ENCODE peak calls at places on chromosome 2, in eight cellular contexts. K is AG04450, Y is epithelial cell of esophagus, V is B cell, O is mammary epithelial cell, B is AG04449, D is type B pancreatic cell, G is osteocyte. U is an unnamed sample.

GRCh38 chr2:67046568-67046967 is 350.6 kb upstream of the ETAA1 start:
- DNase-seq in K (no peak), Y (peak; percentile 21), V (no peak), O (peak; percentile 14), B (no peak), D (no peak), G (no peak), U (no peak)

GRCh38 chr2:47631840-47632398 is 151.0 kb upstream of the MSH6 start:
- DNase-seq in K (no peak), Y (peak; percentile 89), V (no peak), O (peak; percentile 71), B (peak; percentile 26), D (no peak), G (no peak), U (peak; percentile 81)

GRCh38 chr2:218658671-218659257 is 659 bp downstream of the ZNF142 start:
- DNase-seq in K (no peak), Y (peak; percentile 76), V (peak; percentile 50), O (peak; percentile 66), B (no peak), D (no peak), G (no peak), U (peak; percentile 75)

GRCh38 chr2:172427990-172428840 is 829 bp downstream of the ITGA6 start:
- DNase-seq in K (no peak), Y (no peak), V (peak; percentile 28), O (peak; percentile 66), B (no peak), D (peak; percentile 70), G (no peak), U (peak; percentile 50)

GRCh38 chr2:40147360-40147759 is 304.5 kb downstream of the SLC8A1 start:
- DNase-seq in K (no peak), Y (no peak), V (no peak), O (no peak), B (no peak), D (no peak), G (no peak), U (no peak)

GRCh38 chr2:188527701-188528100 is 236.0 kb downstream of the GULP1 start:
- DNase-seq in K (no peak), Y (no peak), V (no peak), O (no peak), B (no peak), D (no peak), G (no peak), U (no peak)

GRCh38 chr2:231449503-231450054 is 14.7 kb downstream of the NCL start:
- DNase-seq in K (no peak), Y (no peak), V (no peak), O (no peak), B (no peak), D (no peak), G (no peak), U (no peak)

GRCh38 chr2:8426577-8426976 is 255.3 kb upstream of the ID2 start:
- DNase-seq in K (no peak), Y (no peak), V (no peak), O (no peak), B (no peak), D (no peak), G (no peak), U (no peak)

GRCh38 chr2:151826737-151827157 is 1.5 kb downstream of the ARL5A start:
- DNase-seq in K (no peak), Y (peak; percentile 34), V (peak; percentile 24), O (no peak), B (no peak), D (no peak), G (no peak), U (peak; percentile 10)

GRCh38 chr2:33215299-33215698 is 261.1 kb upstream of the RASGRP3 start:
- DNase-seq in K (peak; percentile 78), Y (peak; percentile 81), V (no peak), O (peak; percentile 87), B (peak; percentile 94), D (no peak), G (no peak), U (peak; percentile 83)

GRCh38 chr2:18445412-18446320 is 114.8 kb downstream of the RDH14 start:
- DNase-seq in K (no peak), Y (no peak), V (no peak), O (no peak), B (no peak), D (no peak), G (no peak), U (peak; percentile 1)

GRCh38 chr2:177302552-177302951 is 38.0 kb upstream of the NFE2L2 start:
- DNase-seq in K (no peak), Y (no peak), V (no peak), O (no peak), B (no peak), D (no peak), G (no peak), U (no peak)

GRCh38 chr2:78839259-78839658 is 186.2 kb upstream of the REG3G start:
- DNase-seq in K (no peak), Y (no peak), V (no peak), O (no peak), B (no peak), D (no peak), G (no peak), U (no peak)

GRCh38 chr2:85273732-85274731 is 53.8 kb downstream of the TGOLN2 start:
- DNase-seq in K (peak; percentile 84), Y (peak; percentile 98), V (no peak), O (peak; percentile 96), B (no peak), D (no peak), G (no peak), U (peak; percentile 94)

GRCh38 chr2:86703704-86704370 is 16.3 kb upstream of the RMND5A start:
- DNase-seq in K (no peak), Y (peak; percentile 96), V (no peak), O (peak; percentile 86), B (peak; percentile 14), D (no peak), G (no peak), U (peak; percentile 89)

GRCh38 chr2:83365476-83365875 is 1093.6 kb downstream of the SUCLG1 start:
- DNase-seq in K (no peak), Y (no peak), V (no peak), O (no peak), B (no peak), D (no peak), G (no peak), U (no peak)

GRCh38 chr2:207227062-207227748 is 61.5 kb upstream of the KLF7 start:
- DNase-seq in K (no peak), Y (no peak), V (no peak), O (no peak), B (no peak), D (no peak), G (no peak), U (no peak)

GRCh38 chr2:98505311-98505808 is 60.7 kb downstream of the INPP4A start:
- DNase-seq in K (no peak), Y (no peak), V (no peak), O (no peak), B (no peak), D (no peak), G (no peak), U (no peak)

GRCh38 chr2:231330311-231330710 is 65.2 kb upstream of the B3GNT7 start:
- DNase-seq in K (no peak), Y (no peak), V (no peak), O (no peak), B (no peak), D (peak; percentile 37), G (peak; percentile 72), U (no peak)

GRCh38 chr2:28624436-28624797 is 127.2 kb upstream of the PPP1CB start:
- DNase-seq in K (no peak), Y (no peak), V (no peak), O (no peak), B (no peak), D (no peak), G (no peak), U (no peak)

DNA sequence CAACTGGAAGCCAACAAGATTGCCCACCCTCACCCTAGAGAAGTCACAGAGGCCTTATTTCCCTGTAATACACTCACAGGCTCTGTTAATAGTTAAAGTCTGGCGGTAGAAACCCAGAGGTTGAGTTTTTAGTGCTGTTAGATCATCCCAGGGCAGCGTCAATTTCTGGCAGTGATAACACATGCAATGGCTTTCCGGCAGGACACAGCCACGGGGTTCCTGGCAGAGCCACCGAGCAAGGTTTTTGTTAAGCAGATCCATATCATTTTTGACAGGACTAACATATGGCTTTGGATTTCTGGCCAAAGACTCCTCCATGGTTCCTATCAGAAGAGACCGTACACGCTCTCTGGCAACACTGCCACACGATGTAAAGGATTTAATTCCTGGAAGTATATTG is 854.4 kb downstream of the LRRTM4 start:
- DNase-seq in K (no peak), Y (no peak), V (no peak), O (no peak), B (no peak), D (no peak), G (no peak), U (no peak)
- TF ChIP-seq CTCF in K (no peak), Y (no peak), V (no peak), O (no peak), B (no peak), D (no peak), G (no peak), U (no peak)

GRCh38 chr2:72138011-72138881 is 9.4 kb downstream of the CYP26B1 start:
- DNase-seq in K (no peak), Y (no peak), V (no peak), O (no peak), B (no peak), D (no peak), G (no peak), U (peak; percentile 22)
- TF ChIP-seq CTCF in K (no peak), Y (no peak), V (no peak), O (no peak), B (no peak), D (no peak), G (no peak), U (no peak)

DNA sequence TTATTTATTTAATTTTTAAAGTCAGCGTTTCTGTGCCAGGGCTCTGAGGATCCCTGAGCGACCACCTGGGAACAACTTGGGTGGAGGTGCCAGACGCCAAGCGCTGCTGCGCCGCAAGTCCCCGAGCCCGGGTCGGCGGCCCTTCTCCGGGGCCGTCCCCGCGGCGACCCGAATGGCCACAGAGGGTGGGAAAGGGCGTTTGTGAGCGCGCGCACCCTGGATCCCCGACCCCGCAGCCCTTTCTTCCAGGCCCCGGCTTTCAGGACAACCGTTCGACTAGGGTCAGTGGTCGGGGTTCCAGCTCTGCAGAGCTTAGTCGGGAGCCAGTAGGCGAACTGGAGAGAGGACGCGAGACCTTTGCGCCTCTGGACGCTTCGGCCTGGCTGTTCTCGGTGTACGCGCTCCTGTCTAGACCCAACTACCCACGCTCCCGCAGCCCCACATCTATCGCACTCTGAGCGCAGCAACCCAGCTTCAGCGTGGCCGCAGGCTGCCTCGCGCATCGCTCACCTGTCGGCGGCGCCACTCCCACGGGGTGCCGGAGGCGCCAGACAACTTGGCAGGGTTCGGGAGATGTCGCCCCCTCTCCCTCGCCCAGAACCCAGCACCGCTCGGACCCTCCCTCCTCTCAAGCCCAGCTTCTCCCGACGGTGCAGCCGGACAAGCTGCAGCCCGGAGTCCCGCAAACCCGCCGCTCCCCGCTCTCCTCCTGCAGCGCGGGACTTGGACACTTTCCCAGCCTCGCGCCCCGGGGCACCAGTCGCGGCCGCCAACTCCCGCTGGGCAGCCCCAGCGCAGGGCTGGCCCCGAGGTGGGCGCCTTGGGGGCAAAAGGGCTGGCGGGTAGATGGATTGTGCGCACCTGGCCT is 785 bp downstream of the LYPD1 start:
- DNase-seq in K (no peak), Y (no peak), V (no peak), O (peak; percentile 28), B (no peak), D (no peak), G (no peak), U (peak; percentile 7)
- TF ChIP-seq CTCF in K (peak; percentile 39), Y (no peak), V (no peak), O (no peak), B (peak; percentile 20), D (no peak), G (no peak), U (no peak)

GRCh38 chr2:225042800-225043167 is 516 bp upstream of the DOCK10 start:
- DNase-seq in K (no peak), Y (no peak), V (no peak), O (no peak), B (no peak), D (no peak), G (no peak), U (no peak)
- TF ChIP-seq CTCF in K (no peak), Y (no peak), V (no peak), O (no peak), B (no peak), D (no peak), G (no peak), U (no peak)

U was measured in MCF 10A.